ENCODE peak calls at places on chromosomes 13 and 19, in nine cellular contexts. F is amniotic stem cell, S is left cardiac atrium, P is IMR-90, H is anterior cingulate cortex, V is heart right ventricle, Z is pulmonary artery endothelial cell, T is COLO829, O is epithelial cell of esophagus. R is an unnamed sample.

GRCh38 chr19:40831502-40832430 is 18.5 kb downstream of the CYP2A6 start:
- DNase-seq in F (peak), S (no peak), P (peak), H (no peak), V (no peak), Z (no peak), T (peak), O (peak), R (no peak)

GRCh38 chr13:33868343-33868994 is 50.5 kb downstream of the RFC3 start:
- DNase-seq in F (no peak), S (no peak), P (no peak), H (no peak), V (no peak), Z (no peak), T (no peak), O (peak), R (no peak)

GRCh38 chr19:12163841-12164240 is 945 bp downstream of the ZNF136 start:
- DNase-seq in F (no peak), S (no peak), P (peak), H (no peak), V (no peak), Z (no peak), T (peak), O (peak), R (no peak)

GRCh38 chr13:110618167-110618566 is 2.8 kb downstream of the NAXD start:
- DNase-seq in F (no peak), S (no peak), P (no peak), H (no peak), V (no peak), Z (no peak), T (no peak), O (no peak), R (no peak)

GRCh38 chr19:47540748-47541147 is 25.9 kb upstream of the NAPA start:
- DNase-seq in F (peak), S (no peak), P (peak), H (no peak), V (no peak), Z (no peak), T (no peak), O (peak), R (no peak)

GRCh38 chr13:60090579-60090978 is 73.1 kb downstream of the DIAPH3 start:
- DNase-seq in F (no peak), S (no peak), P (peak), H (no peak), V (no peak), Z (no peak), T (no peak), O (no peak), R (no peak)

GRCh38 chr13:76992548-76993001 is 694 bp downstream of the CLN5 start:
- DNase-seq in F (peak), S (no peak), P (peak), H (no peak), V (peak), Z (no peak), T (no peak), O (peak), R (no peak)

GRCh38 chr13:32976046-32976781 is 40.0 kb upstream of the KL start:
- DNase-seq in F (no peak), S (no peak), P (no peak), H (no peak), V (no peak), Z (no peak), T (no peak), O (no peak), R (no peak)

GRCh38 chr19:3269972-3270667 is 45.7 kb downstream of the CELF5 start:
- DNase-seq in F (no peak), S (no peak), P (no peak), H (no peak), V (no peak), Z (no peak), T (no peak), O (no peak), R (no peak)

GRCh38 chr13:35874704-35875103 is 256.5 kb downstream of the DCLK1 start:
- DNase-seq in F (no peak), S (peak), P (no peak), H (no peak), V (peak), Z (no peak), T (no peak), O (no peak), R (peak)

GRCh38 chr19:1408300-1409203 is 1.2 kb downstream of the DAZAP1 start:
- DNase-seq in F (no peak), S (peak), P (peak), H (no peak), V (peak), Z (no peak), T (no peak), O (peak), R (peak)

GRCh38 chr19:22945560-22945959 is 57.4 kb downstream of the ZNF728 start:
- DNase-seq in F (no peak), S (no peak), P (peak), H (no peak), V (no peak), Z (no peak), T (peak), O (peak), R (no peak)

GRCh38 chr13:98755116-98755515 is 2.6 kb upstream of the SLC15A1 start:
- DNase-seq in F (no peak), S (no peak), P (no peak), H (no peak), V (no peak), Z (no peak), T (no peak), O (no peak), R (no peak)

GRCh38 chr13:93079294-93079693 is 147.3 kb upstream of the GPC6 start:
- DNase-seq in F (no peak), S (no peak), P (peak), H (no peak), V (no peak), Z (no peak), T (peak), O (peak), R (no peak)

GRCh38 chr19:17654993-17655392 is 33.2 kb downstream of the UNC13A start:
- DNase-seq in F (no peak), S (peak), P (no peak), H (no peak), V (no peak), Z (no peak), T (peak), O (peak), R (no peak)

GRCh38 chr19:18771328-18772242 is 19.5 kb downstream of the COMP start:
- DNase-seq in F (no peak), S (no peak), P (no peak), H (no peak), V (no peak), Z (no peak), T (no peak), O (no peak), R (no peak)

GRCh38 chr19:38918526-38918925 is 6.5 kb upstream of the CCER2 start:
- DNase-seq in F (no peak), S (no peak), P (no peak), H (no peak), V (no peak), Z (no peak), T (no peak), O (no peak), R (no peak)

GRCh38 chr13:30156270-30156669 is 151.1 kb downstream of the KATNAL1 start:
- DNase-seq in F (no peak), S (no peak), P (peak), H (no peak), V (no peak), Z (no peak), T (no peak), O (no peak), R (no peak)